ENCODE peak calls at places on chromosome 14, in ten cellular contexts. One of them, this sample, is unnamed.

GRCh38 chr14:29741909-29742401 is 185.7 kb downstream of the PRKD1 start:
- DNase-seq in testis: peak; percentile 64
- DNase-seq in MM.1S: no peak
- DNase-seq in heart right ventricle: no peak
- DNase-seq in lung: no peak
- DNase-seq in sigmoid colon: no peak
- DNase-seq in H7: no peak
- DNase-seq in iPS DF 6.9: no peak
- DNase-seq in trophoblast cell: no peak
- DNase-seq in aorta: no peak
- DNase-seq in this sample: no peak

GRCh38 chr14:53619625-53620324 is 336.9 kb downstream of the BMP4 start:
- DNase-seq in testis: no peak
- DNase-seq in MM.1S: no peak
- DNase-seq in heart right ventricle: no peak
- DNase-seq in lung: no peak
- DNase-seq in sigmoid colon: no peak
- DNase-seq in H7: no peak
- DNase-seq in iPS DF 6.9: no peak
- DNase-seq in trophoblast cell: peak; percentile 74
- DNase-seq in aorta: no peak
- DNase-seq in this sample: no peak

GRCh38 chr14:76829650-76830421 is 3.6 kb downstream of the LRRC74A start:
- DNase-seq in testis: peak; percentile 86
- DNase-seq in MM.1S: no peak
- DNase-seq in heart right ventricle: peak; percentile 67
- DNase-seq in lung: no peak
- DNase-seq in sigmoid colon: peak; percentile 76
- DNase-seq in H7: peak; percentile 46
- DNase-seq in iPS DF 6.9: no peak
- DNase-seq in trophoblast cell: no peak
- DNase-seq in aorta: no peak
- DNase-seq in this sample: no peak

GRCh38 chr14:68886109-68886434 is 93.0 kb downstream of the ACTN1 start:
- DNase-seq in testis: no peak
- DNase-seq in MM.1S: no peak
- DNase-seq in heart right ventricle: no peak
- DNase-seq in lung: no peak
- DNase-seq in sigmoid colon: peak; percentile 81
- DNase-seq in H7: no peak
- DNase-seq in iPS DF 6.9: no peak
- DNase-seq in trophoblast cell: no peak
- DNase-seq in aorta: no peak
- DNase-seq in this sample: no peak

GRCh38 chr14:55265197-55265596 is 6.0 kb upstream of the FBXO34 start:
- DNase-seq in testis: no peak
- DNase-seq in MM.1S: peak; percentile 14
- DNase-seq in heart right ventricle: no peak
- DNase-seq in lung: no peak
- DNase-seq in sigmoid colon: no peak
- DNase-seq in H7: no peak
- DNase-seq in iPS DF 6.9: no peak
- DNase-seq in trophoblast cell: peak; percentile 9
- DNase-seq in aorta: no peak
- DNase-seq in this sample: no peak

GRCh38 chr14:42683690-42684089 is 1077.0 kb downstream of the LRFN5 start:
- DNase-seq in testis: no peak
- DNase-seq in MM.1S: no peak
- DNase-seq in heart right ventricle: no peak
- DNase-seq in lung: no peak
- DNase-seq in sigmoid colon: no peak
- DNase-seq in H7: no peak
- DNase-seq in iPS DF 6.9: no peak
- DNase-seq in trophoblast cell: no peak
- DNase-seq in aorta: no peak
- DNase-seq in this sample: no peak

GRCh38 chr14:66038214-66038977 is 447.8 kb upstream of the CCDC196 start:
- DNase-seq in testis: peak; percentile 37
- DNase-seq in MM.1S: no peak
- DNase-seq in heart right ventricle: no peak
- DNase-seq in lung: no peak
- DNase-seq in sigmoid colon: peak; percentile 62
- DNase-seq in H7: peak; percentile 19
- DNase-seq in iPS DF 6.9: no peak
- DNase-seq in trophoblast cell: peak; percentile 33
- DNase-seq in aorta: no peak
- DNase-seq in this sample: no peak

GRCh38 chr14:28751467-28752058 is 15.0 kb upstream of the FOXG1 start:
- DNase-seq in testis: peak; percentile 73
- DNase-seq in MM.1S: peak; percentile 50
- DNase-seq in heart right ventricle: no peak
- DNase-seq in lung: no peak
- DNase-seq in sigmoid colon: no peak
- DNase-seq in H7: peak; percentile 71
- DNase-seq in iPS DF 6.9: no peak
- DNase-seq in trophoblast cell: peak; percentile 80
- DNase-seq in aorta: no peak
- DNase-seq in this sample: no peak

GRCh38 chr14:55556929-55557623 is 22.9 kb upstream of the KTN1 start:
- DNase-seq in testis: peak; percentile 88
- DNase-seq in MM.1S: no peak
- DNase-seq in heart right ventricle: peak; percentile 77
- DNase-seq in lung: peak; percentile 87
- DNase-seq in sigmoid colon: peak; percentile 85
- DNase-seq in H7: no peak
- DNase-seq in iPS DF 6.9: no peak
- DNase-seq in trophoblast cell: peak; percentile 59
- DNase-seq in aorta: peak; percentile 88
- DNase-seq in this sample: no peak

GRCh38 chr14:89589400-89590128 is 172.5 kb upstream of the FOXN3 start:
- DNase-seq in testis: no peak
- DNase-seq in MM.1S: no peak
- DNase-seq in heart right ventricle: no peak
- DNase-seq in lung: no peak
- DNase-seq in sigmoid colon: no peak
- DNase-seq in H7: no peak
- DNase-seq in iPS DF 6.9: no peak
- DNase-seq in trophoblast cell: no peak
- DNase-seq in aorta: no peak
- DNase-seq in this sample: no peak

GRCh38 chr14:52272375-52272774 is 4.9 kb downstream of the PTGDR start:
- DNase-seq in testis: no peak
- DNase-seq in MM.1S: peak; percentile 59
- DNase-seq in heart right ventricle: no peak
- DNase-seq in lung: no peak
- DNase-seq in sigmoid colon: no peak
- DNase-seq in H7: peak; percentile 54
- DNase-seq in iPS DF 6.9: no peak
- DNase-seq in trophoblast cell: no peak
- DNase-seq in aorta: no peak
- DNase-seq in this sample: peak; percentile 47

GRCh38 chr14:81427348-81428058 is 27.4 kb upstream of the STON2 start:
- DNase-seq in testis: peak; percentile 28
- DNase-seq in MM.1S: no peak
- DNase-seq in heart right ventricle: peak; percentile 24
- DNase-seq in lung: no peak
- DNase-seq in sigmoid colon: no peak
- DNase-seq in H7: no peak
- DNase-seq in iPS DF 6.9: no peak
- DNase-seq in trophoblast cell: no peak
- DNase-seq in aorta: no peak
- DNase-seq in this sample: no peak

GRCh38 chr14:103716091-103716801 is 636 bp downstream of the ZFYVE21 start:
- DNase-seq in testis: no peak
- DNase-seq in MM.1S: peak; percentile 7
- DNase-seq in heart right ventricle: peak; percentile 53
- DNase-seq in lung: no peak
- DNase-seq in sigmoid colon: no peak
- DNase-seq in H7: peak; percentile 84
- DNase-seq in iPS DF 6.9: no peak
- DNase-seq in trophoblast cell: peak; percentile 28
- DNase-seq in aorta: peak; percentile 88
- DNase-seq in this sample: no peak

GRCh38 chr14:38336298-38336697 is 80.4 kb upstream of the CLEC14A start:
- DNase-seq in testis: no peak
- DNase-seq in MM.1S: no peak
- DNase-seq in heart right ventricle: no peak
- DNase-seq in lung: no peak
- DNase-seq in sigmoid colon: no peak
- DNase-seq in H7: no peak
- DNase-seq in iPS DF 6.9: no peak
- DNase-seq in trophoblast cell: no peak
- DNase-seq in aorta: no peak
- DNase-seq in this sample: no peak

GRCh38 chr14:100051103-100051502 is 14.1 kb upstream of the EVL start:
- DNase-seq in testis: no peak
- DNase-seq in MM.1S: no peak
- DNase-seq in heart right ventricle: no peak
- DNase-seq in lung: no peak
- DNase-seq in sigmoid colon: no peak
- DNase-seq in H7: no peak
- DNase-seq in iPS DF 6.9: no peak
- DNase-seq in trophoblast cell: no peak
- DNase-seq in aorta: no peak
- DNase-seq in this sample: no peak

GRCh38 chr14:99682809-99683618 is 1.1 kb upstream of the CYP46A1 start:
- DNase-seq in testis: peak; percentile 90
- DNase-seq in MM.1S: peak; percentile 62
- DNase-seq in heart right ventricle: peak; percentile 86
- DNase-seq in lung: peak; percentile 69
- DNase-seq in sigmoid colon: peak; percentile 90
- DNase-seq in H7: peak; percentile 96
- DNase-seq in iPS DF 6.9: no peak
- DNase-seq in trophoblast cell: peak; percentile 88
- DNase-seq in aorta: peak; percentile 95
- DNase-seq in this sample: peak; percentile 77

GRCh38 chr14:104320611-104321086 is 182.3 kb downstream of the KIF26A start:
- DNase-seq in testis: no peak
- DNase-seq in MM.1S: no peak
- DNase-seq in heart right ventricle: no peak
- DNase-seq in lung: no peak
- DNase-seq in sigmoid colon: peak; percentile 61
- DNase-seq in H7: peak; percentile 65
- DNase-seq in iPS DF 6.9: no peak
- DNase-seq in trophoblast cell: no peak
- DNase-seq in aorta: no peak
- DNase-seq in this sample: no peak

DNA sequence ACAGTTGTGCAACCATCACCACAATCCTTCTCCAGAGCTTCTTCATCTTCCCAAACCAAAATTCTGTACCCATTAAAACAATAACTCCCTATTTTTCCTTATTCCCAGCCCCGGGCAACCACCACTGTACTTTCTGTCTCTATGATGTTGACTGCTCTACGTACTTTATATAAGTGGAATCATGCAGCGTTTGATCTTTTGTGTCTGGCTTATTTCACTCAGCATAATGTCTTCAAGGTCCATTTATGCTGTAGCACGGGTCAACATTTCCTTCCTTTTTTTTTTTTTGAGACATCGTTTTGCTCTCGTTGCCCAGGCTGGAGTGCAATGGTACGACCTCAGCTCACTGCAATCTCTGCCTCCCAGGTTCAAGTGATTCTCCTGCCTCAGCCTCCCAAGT is 162.7 kb upstream of the GSC start:
- DNase-seq in testis: no peak
- DNase-seq in MM.1S: no peak
- DNase-seq in heart right ventricle: no peak
- DNase-seq in lung: no peak
- DNase-seq in sigmoid colon: no peak
- DNase-seq in H7: no peak
- DNase-seq in iPS DF 6.9: no peak
- DNase-seq in trophoblast cell: no peak
- DNase-seq in aorta: no peak
- DNase-seq in this sample: no peak
- H3K4me3 ChIP-seq in testis: no peak overlapping the region
- H3K4me3 ChIP-seq in MM.1S: no peak overlapping the region
- H3K4me3 ChIP-seq in heart right ventricle: no peak overlapping the region
- H3K4me3 ChIP-seq in lung: no peak overlapping the region
- H3K4me3 ChIP-seq in sigmoid colon: no peak overlapping the region
- H3K4me3 ChIP-seq in H7: no peak overlapping the region
- H3K4me3 ChIP-seq in iPS DF 6.9: no peak overlapping the region
- H3K4me3 ChIP-seq in trophoblast cell: no peak overlapping the region
- H3K4me3 ChIP-seq in aorta: no peak overlapping the region
- H3K4me3 ChIP-seq in this sample: no peak overlapping the region

GRCh38 chr14:64891173-64891838 is 11.6 kb upstream of the SPTB start:
- DNase-seq in testis: no peak
- DNase-seq in MM.1S: no peak
- DNase-seq in heart right ventricle: no peak
- DNase-seq in lung: no peak
- DNase-seq in sigmoid colon: no peak
- DNase-seq in H7: no peak
- DNase-seq in iPS DF 6.9: no peak
- DNase-seq in trophoblast cell: no peak
- DNase-seq in aorta: no peak
- DNase-seq in this sample: no peak
- H3K27me3 ChIP-seq in testis: no peaks in the 10 kb centered on the region
- H3K27me3 ChIP-seq in MM.1S: no peaks in the 10 kb centered on the region
- H3K27me3 ChIP-seq in heart right ventricle: no peaks in the 10 kb centered on the region
- H3K27me3 ChIP-seq in lung: no peaks in the 10 kb centered on the region
- H3K27me3 ChIP-seq in sigmoid colon: peaks cover 6% of the 10 kb centered on the region
- H3K27me3 ChIP-seq in H7: no peaks in the 10 kb centered on the region
- H3K27me3 ChIP-seq in iPS DF 6.9: no peaks in the 10 kb centered on the region
- H3K27me3 ChIP-seq in trophoblast cell: no peaks in the 10 kb centered on the region
- H3K27me3 ChIP-seq in aorta: no peaks in the 10 kb centered on the region
- H3K27me3 ChIP-seq in this sample: peaks cover 3% of the 10 kb centered on the region

DNA sequence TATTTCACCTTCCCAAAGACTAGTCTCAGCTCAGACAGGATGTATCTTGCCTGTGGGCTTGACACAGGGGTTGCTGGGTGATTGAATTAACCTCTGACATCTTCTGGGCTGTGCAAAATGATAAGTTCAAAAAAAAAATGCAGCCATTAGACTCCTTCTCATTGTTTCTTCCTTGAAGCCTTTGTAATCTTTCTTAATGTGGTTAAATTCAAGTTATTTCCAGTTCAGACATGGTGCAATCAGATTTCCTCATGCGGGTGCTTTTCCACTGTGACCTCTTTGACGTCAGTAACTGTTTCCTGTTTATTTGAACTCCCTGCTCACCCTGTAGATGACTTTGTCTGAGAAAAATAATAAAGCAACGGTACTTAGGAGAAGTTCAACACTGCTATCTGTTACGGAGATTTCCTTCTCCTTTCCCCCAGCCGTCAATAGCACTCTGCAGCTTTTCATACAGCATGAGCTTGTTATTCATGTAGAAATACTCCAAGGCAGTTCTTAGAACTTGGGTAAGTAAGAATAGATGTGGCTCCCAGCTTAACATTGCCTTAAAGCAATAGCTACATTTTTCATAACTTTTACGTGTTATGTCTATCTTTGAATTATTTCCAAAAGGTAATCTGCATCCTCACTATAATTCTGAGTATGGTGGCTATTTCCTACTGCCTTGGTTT is 155.5 kb downstream of the PRKCH start:
- DNase-seq in testis: peak; percentile 22
- DNase-seq in MM.1S: no peak
- DNase-seq in heart right ventricle: no peak
- DNase-seq in lung: peak; percentile 56
- DNase-seq in sigmoid colon: peak; percentile 76
- DNase-seq in H7: no peak
- DNase-seq in iPS DF 6.9: no peak
- DNase-seq in trophoblast cell: peak; percentile 76
- DNase-seq in aorta: no peak
- DNase-seq in this sample: peak; percentile 90
- H3K4me3 ChIP-seq in testis: no peak overlapping the region
- H3K4me3 ChIP-seq in MM.1S: no peak overlapping the region
- H3K4me3 ChIP-seq in heart right ventricle: peak overlapping the region; percentile 5
- H3K4me3 ChIP-seq in lung: no peak overlapping the region
- H3K4me3 ChIP-seq in sigmoid colon: no peak overlapping the region
- H3K4me3 ChIP-seq in H7: no peak overlapping the region
- H3K4me3 ChIP-seq in iPS DF 6.9: no peak overlapping the region
- H3K4me3 ChIP-seq in trophoblast cell: no peak overlapping the region
- H3K4me3 ChIP-seq in aorta: no peak overlapping the region
- H3K4me3 ChIP-seq in this sample: no peak overlapping the region

GRCh38 chr14:94768521-94769412 is 1.1 kb downstream of the GSC start:
- DNase-seq in testis: no peak
- DNase-seq in MM.1S: no peak
- DNase-seq in heart right ventricle: no peak
- DNase-seq in lung: no peak
- DNase-seq in sigmoid colon: peak; percentile 77
- DNase-seq in H7: peak; percentile 75
- DNase-seq in iPS DF 6.9: no peak
- DNase-seq in trophoblast cell: no peak
- DNase-seq in aorta: no peak
- DNase-seq in this sample: no peak
- H3K27me3 ChIP-seq in testis: no peaks in the 10 kb centered on the region
- H3K27me3 ChIP-seq in MM.1S: peaks cover 42% of the 10 kb centered on the region
- H3K27me3 ChIP-seq in heart right ventricle: peaks cover 100% of the 10 kb centered on the region
- H3K27me3 ChIP-seq in lung: peaks cover 15% of the 10 kb centered on the region
- H3K27me3 ChIP-seq in sigmoid colon: peaks cover 100% of the 10 kb centered on the region
- H3K27me3 ChIP-seq in H7: peaks cover 88% of the 10 kb centered on the region
- H3K27me3 ChIP-seq in iPS DF 6.9: peaks cover 82% of the 10 kb centered on the region
- H3K27me3 ChIP-seq in trophoblast cell: peaks cover 73% of the 10 kb centered on the region
- H3K27me3 ChIP-seq in aorta: no peaks in the 10 kb centered on the region
- H3K27me3 ChIP-seq in this sample: peaks cover 49% of the 10 kb centered on the region

This sample was measured in CD4-positive, alpha-beta memory T cell.